ENCODE peak calls at places on chromosome 17, in ten cellular contexts. P is AG10803, M is lower leg skin, E is nephron progenitor cell, W is mesothelial cell of epicardium, I is heart right ventricle, L is AG04450, G is GM23338, T is HCT116, C is OCI-LY7. D is an unnamed sample.

GRCh38 chr17:1627987-1628855 is at the start of gene SLC43A2:
- DNase-seq in P (peak; percentile 70), M (peak; percentile 69), E (peak; percentile 85), W (peak; percentile 80), I (peak; percentile 79), L (no peak), G (peak; percentile 95), T (peak; percentile 48), C (peak; percentile 92), D (no peak)

GRCh38 chr17:20234266-20234665 is 225.1 kb downstream of the SPECC1 start:
- DNase-seq in P (no peak), M (no peak), E (no peak), W (no peak), I (no peak), L (no peak), G (no peak), T (no peak), C (no peak), D (no peak)

GRCh38 chr17:70110443-70110880 is 35.4 kb downstream of the KCNJ16 start:
- DNase-seq in P (peak; percentile 31), M (no peak), E (no peak), W (no peak), I (peak; percentile 49), L (peak; percentile 2), G (no peak), T (no peak), C (no peak), D (no peak)

GRCh38 chr17:66506641-66507040 is 204.2 kb downstream of the PRKCA start:
- DNase-seq in P (no peak), M (no peak), E (no peak), W (no peak), I (no peak), L (no peak), G (no peak), T (no peak), C (no peak), D (no peak)

GRCh38 chr17:64780096-64781012 is 118.2 kb upstream of the SMURF2 start:
- DNase-seq in P (no peak), M (peak; percentile 68), E (peak; percentile 67), W (peak; percentile 52), I (peak; percentile 44), L (no peak), G (peak; percentile 95), T (peak; percentile 84), C (no peak), D (no peak)

GRCh38 chr17:28145348-28145747 is 102.9 kb downstream of the NLK start:
- DNase-seq in P (peak; percentile 61), M (no peak), E (no peak), W (no peak), I (no peak), L (no peak), G (no peak), T (peak; percentile 7), C (no peak), D (peak; percentile 4)

GRCh38 chr17:36001862-36002603 is 680 bp upstream of the CCL15 start:
- DNase-seq in P (no peak), M (no peak), E (no peak), W (peak; percentile 10), I (no peak), L (no peak), G (no peak), T (no peak), C (no peak), D (no peak)

GRCh38 chr17:20955437-20956323 is 87.1 kb downstream of the USP22 start:
- DNase-seq in P (no peak), M (no peak), E (no peak), W (no peak), I (no peak), L (no peak), G (no peak), T (no peak), C (no peak), D (no peak)

GRCh38 chr17:58308173-58308984 is 20.2 kb downstream of the TSPOAP1 start:
- DNase-seq in P (no peak), M (peak; percentile 7), E (no peak), W (peak; percentile 42), I (no peak), L (no peak), G (peak; percentile 86), T (no peak), C (no peak), D (no peak)

GRCh38 chr17:4632583-4632923 is 8.9 kb downstream of the ALOX15 start:
- DNase-seq in P (no peak), M (no peak), E (no peak), W (no peak), I (no peak), L (no peak), G (no peak), T (no peak), C (no peak), D (no peak)
- TF ChIP-seq CTCF in P (no peak), M (no peak), E (no peak), W (no peak), I (no peak), L (no peak), G (no peak), T (no peak), C (no peak), D (no peak)

GRCh38 chr17:7561028-7561575 is 617 bp upstream of the SENP3 start:
- DNase-seq in P (peak; percentile 75), M (peak; percentile 87), E (peak; percentile 91), W (peak; percentile 93), I (peak; percentile 92), L (peak; percentile 61), G (peak; percentile 95), T (peak; percentile 71), C (peak; percentile 88), D (no peak)

GRCh38 chr17:7557825-7558543 is 566 bp upstream of the TNFSF13 start:
- DNase-seq in P (peak; percentile 84), M (peak; percentile 80), E (peak; percentile 47), W (no peak), I (peak; percentile 88), L (no peak), G (peak; percentile 83), T (no peak), C (peak; percentile 33), D (peak; percentile 28)

GRCh38 chr17:7558544-7559306 is at the start of gene TNFSF13:
- DNase-seq in P (no peak), M (no peak), E (no peak), W (no peak), I (no peak), L (no peak), G (no peak), T (no peak), C (no peak), D (no peak)

GRCh38 chr17:7560172-7561027 is 1.3 kb upstream of the SENP3 start:
- DNase-seq in P (peak; percentile 44), M (no peak), E (peak; percentile 82), W (peak; percentile 80), I (peak; percentile 63), L (no peak), G (peak; percentile 94), T (no peak), C (peak; percentile 81), D (no peak)

GRCh38 chr17:7559307-7560171 is 989 bp downstream of the TNFSF13 start:
- DNase-seq in P (no peak), M (no peak), E (no peak), W (no peak), I (no peak), L (no peak), G (no peak), T (no peak), C (no peak), D (no peak)
- TF ChIP-seq CTCF in P (no peak), M (no peak), E (no peak), W (no peak), I (no peak), L (no peak), G (no peak), T (no peak), C (no peak), D (no peak)

DNA sequence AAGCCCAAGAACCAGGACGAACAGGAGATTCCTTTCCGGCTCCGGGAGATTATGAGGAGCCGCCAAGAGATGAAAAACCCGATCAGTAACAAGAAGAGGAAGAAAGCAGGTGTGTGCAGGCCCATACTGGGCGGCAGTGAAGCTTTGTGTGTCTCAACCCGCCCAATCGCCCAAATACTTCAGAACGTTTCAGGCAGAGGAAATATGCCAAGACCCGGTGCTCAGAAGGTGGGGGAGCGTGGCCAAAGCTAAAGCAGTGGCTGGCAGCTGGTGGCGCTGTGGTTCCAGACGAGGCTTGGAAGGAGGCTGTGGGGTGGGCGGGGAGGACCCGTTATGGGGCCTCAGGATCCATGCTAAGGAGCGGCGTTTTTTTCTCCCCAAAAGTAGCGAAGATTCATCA is 1.2 kb downstream of the CCDC137 start:
- DNase-seq in P (no peak), M (peak; percentile 52), E (no peak), W (no peak), I (no peak), L (no peak), G (peak; percentile 63), T (no peak), C (peak; percentile 54), D (no peak)
- TF ChIP-seq CTCF in P (no peak), M (no peak), E (no peak), W (no peak), I (no peak), L (no peak), G (peak; percentile 65), T (no peak), C (peak; percentile 82), D (no peak)

DNA sequence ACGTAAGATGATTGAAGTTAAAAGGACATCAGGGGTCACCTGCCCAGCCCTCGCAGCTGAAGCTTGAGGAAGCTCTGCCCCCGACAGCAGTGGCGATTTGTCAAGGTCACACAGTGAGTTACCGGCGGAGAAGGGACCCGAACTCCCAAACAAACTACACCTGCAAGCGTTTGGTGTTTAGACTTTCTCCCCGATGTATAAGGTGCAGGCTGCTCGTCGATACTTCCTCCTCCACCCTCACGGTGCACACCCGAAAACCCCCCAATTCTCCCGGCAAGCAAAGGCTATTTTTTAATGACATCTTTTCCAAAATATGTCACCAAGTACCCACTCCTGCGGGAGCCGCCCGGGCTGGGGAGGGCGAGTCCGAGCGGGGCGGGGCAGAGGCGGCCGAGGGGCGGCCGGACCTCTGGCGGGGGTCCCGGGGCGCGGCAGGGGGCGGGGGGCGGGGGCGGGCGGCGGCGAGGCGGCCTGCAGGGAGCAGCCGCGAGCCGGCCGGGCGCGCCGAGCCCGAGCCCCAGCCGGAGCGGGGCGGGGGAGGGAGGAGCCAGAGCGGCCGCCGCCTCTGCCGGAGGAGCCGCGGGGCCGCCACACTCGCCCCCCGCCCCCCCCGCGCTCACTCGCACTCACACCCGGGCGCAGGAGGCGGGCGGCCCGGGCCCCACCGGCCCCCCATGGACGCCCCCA is at the start of gene THRA:
- DNase-seq in P (peak; percentile 43), M (no peak), E (peak; percentile 80), W (peak; percentile 65), I (peak; percentile 76), L (no peak), G (peak; percentile 78), T (no peak), C (peak; percentile 76), D (no peak)
- TF ChIP-seq CTCF in P (peak; percentile 4), M (no peak), E (no peak), W (no peak), I (no peak), L (peak; percentile 15), G (peak; percentile 36), T (no peak), C (peak; percentile 14), D (peak; percentile 7)

D was measured in AG09309.